ENCODE peak calls at places on chromosomes 5 and 9, in six cellular contexts. Y is psoas muscle; W is GM23338; F is Peyer's patch; A is CD8-positive, alpha-beta T cell; H is PC-3. L is an unnamed sample. For H3K4me1, the result is how much of the 10 kb centered on the place peaks cover.

GRCh38 chr5:139903805-139904565 is 108.4 kb downstream of the PSD2 start:
- DNase-seq in W (peak), A (no peak), H (no peak), F (no peak), Y (peak), L (peak)

GRCh38 chr5:171484460-171484899 is 65.0 kb downstream of the FGF18 start:
- DNase-seq in Y (peak), W (peak), F (no peak), A (peak), H (peak), L (no peak)

GRCh38 chr5:127216906-127217675 is 73.5 kb upstream of the MEGF10 start:
- DNase-seq in W (peak), F (no peak), A (no peak), Y (no peak), H (no peak), L (no peak)

GRCh38 chr5:157520911-157521703 is 54.5 kb downstream of the ADAM19 start:
- DNase-seq in A (no peak), F (no peak), W (peak), H (no peak), Y (no peak), L (no peak)

GRCh38 chr9:70192707-70193106 is 66.1 kb upstream of the SMC5 start:
- DNase-seq in H (peak), F (no peak), Y (no peak), A (no peak), W (no peak), L (no peak)

GRCh38 chr9:16828335-16829281 is 41.9 kb downstream of the BNC2 start:
- DNase-seq in F (peak), A (no peak), Y (peak), W (peak), H (peak), L (no peak)

GRCh38 chr5:139383275-139383992 is at the start of gene SLC23A1:
- DNase-seq in F (peak), W (no peak), Y (no peak), A (no peak), H (no peak), L (no peak)

GRCh38 chr9:32380944-32381343 is 3.5 kb upstream of the ACO1 start:
- DNase-seq in A (no peak), W (no peak), Y (no peak), F (no peak), H (no peak), L (no peak)

GRCh38 chr5:171975262-171975876 is 31.1 kb downstream of the FBXW11 start:
- DNase-seq in H (no peak), W (peak), A (no peak), F (no peak), Y (no peak), L (no peak)

GRCh38 chr9:107020040-107020530 is 157.1 kb downstream of the ZNF462 start:
- DNase-seq in F (no peak), H (peak), A (no peak), W (peak), Y (no peak), L (no peak)

GRCh38 chr9:71628247-71628646 is 140.1 kb downstream of the CEMIP2 start:
- DNase-seq in H (peak), F (no peak), A (no peak), Y (no peak), W (peak), L (no peak)

GRCh38 chr5:66881475-66882161 is 285.4 kb downstream of the MAST4 start:
- DNase-seq in Y (no peak), H (peak), F (no peak), A (no peak), W (no peak), L (no peak)

GRCh38 chr5:139635606-139636206 is 12.4 kb upstream of the CXXC5 start:
- DNase-seq in W (peak), A (no peak), F (no peak), H (peak), Y (peak), L (peak)

GRCh38 chr9:127838375-127839078 is 15.9 kb downstream of the ENG start:
- DNase-seq in A (no peak), H (peak), F (no peak), W (no peak), Y (peak), L (peak)

GRCh38 chr5:6175172-6175855 is 203.0 kb downstream of the MED10 start:
- DNase-seq in F (no peak), H (peak), W (no peak), A (no peak), Y (no peak), L (no peak)

GRCh38 chr5:81800797-81801196 is 49.9 kb upstream of the SSBP2 start:
- DNase-seq in F (no peak), W (no peak), A (no peak), Y (no peak), H (peak), L (no peak)

GRCh38 chr5:77177576-77177975 is 32.9 kb upstream of the PDE8B start:
- DNase-seq in W (no peak), F (no peak), H (peak), A (no peak), Y (no peak), L (no peak)

GRCh38 chr9:136808075-136808780 is 480 bp downstream of the RABL6 start:
- DNase-seq in F (no peak), A (no peak), Y (no peak), H (no peak), W (no peak), L (peak)

GRCh38 chr5:177557041-177557647 is 2.8 kb upstream of the FAM193B start:
- DNase-seq in A (no peak), H (no peak), Y (no peak), W (peak), F (no peak), L (no peak)

GRCh38 chr9:25939116-25939515 is 260.9 kb upstream of the TUSC1 start:
- DNase-seq in W (no peak), H (no peak), F (no peak), Y (no peak), A (no peak), L (no peak)

GRCh38 chr9:98074119-98074990 is 17.8 kb downstream of the NANS start:
- DNase-seq in W (peak), A (peak), Y (peak), H (peak), F (peak), L (no peak)

GRCh38 chr5:96816430-96816939 is 8.7 kb upstream of the ERAP1 start:
- DNase-seq in Y (no peak), W (peak), A (peak), F (no peak), H (no peak), L (no peak)

GRCh38 chr9:88258587-88258986 is 120.3 kb upstream of the SPATA31C2 start:
- DNase-seq in F (no peak), A (no peak), W (no peak), Y (peak), H (peak), L (peak)

GRCh38 chr9:4038182-4038723 is 261.6 kb downstream of the GLIS3 start:
- DNase-seq in F (no peak), A (no peak), H (peak), W (no peak), Y (no peak), L (no peak)

GRCh38 chr5:174837919-174838902 is 113.8 kb downstream of the MSX2 start:
- DNase-seq in H (peak), A (no peak), Y (peak), W (peak), F (no peak), L (no peak)

GRCh38 chr5:168176941-168177340 is 114.5 kb upstream of the WWC1 start:
- DNase-seq in W (no peak), H (no peak), F (no peak), Y (no peak), A (no peak), L (no peak)

GRCh38 chr5:23139338-23140171 is 286.4 kb upstream of the CDH12 start:
- DNase-seq in A (no peak), W (peak), Y (no peak), H (peak), F (no peak), L (no peak)

DNA sequence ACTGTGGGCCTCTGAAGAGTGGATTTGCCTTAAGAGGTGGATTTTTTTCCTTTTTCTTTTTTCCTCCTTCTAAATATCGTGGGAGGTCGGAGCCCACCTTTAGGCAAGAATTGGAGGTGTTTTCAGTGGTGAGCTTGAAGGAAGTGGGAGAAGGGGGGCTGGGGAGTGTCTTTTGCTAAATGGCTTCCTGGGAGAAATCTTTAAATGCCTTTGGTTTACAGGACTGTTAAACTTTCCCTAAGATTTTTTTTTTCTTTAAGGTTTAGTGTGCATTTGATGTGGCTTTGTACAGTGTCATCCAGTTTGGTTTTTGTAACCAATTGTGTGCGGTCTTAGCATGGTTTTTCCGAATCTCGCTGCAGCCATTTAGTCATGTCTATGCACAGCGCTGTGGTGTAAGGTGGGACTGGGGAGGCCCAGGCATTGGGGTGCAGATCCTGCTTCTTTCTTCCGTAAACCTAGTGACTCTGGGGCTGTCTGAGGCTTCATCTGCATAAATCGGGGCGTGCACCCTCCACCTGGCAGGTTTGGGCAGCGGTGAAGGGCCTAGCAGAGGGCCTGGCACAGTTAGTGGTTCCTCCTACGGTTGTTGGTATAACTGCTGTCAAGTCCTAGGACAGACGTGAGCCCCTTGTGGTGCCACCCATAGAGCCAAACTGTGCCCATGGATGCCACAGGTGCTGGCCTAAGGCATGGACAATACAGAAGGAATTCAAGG is 1.3 kb downstream of the PRRC2B start:
- DNase-seq in W (peak), F (peak), H (peak), A (peak), Y (no peak), L (peak)
- H3K4me1 ChIP-seq in W (half or more), F (under half), H (under half), A (half or more), Y (half or more), L (half or more)

GRCh38 chr5:50969207-50970145 is 303.0 kb downstream of the PARP8 start:
- DNase-seq in H (no peak), W (peak), Y (no peak), A (no peak), F (no peak), L (no peak)
- H3K4me3 ChIP-seq in H (no peak), W (peak), Y (peak), A (no peak), F (no peak), L (peak)

GRCh38 chr5:1330847-1331831 is 13.8 kb downstream of the CLPTM1L start:
- DNase-seq in Y (no peak), F (peak), W (no peak), H (no peak), A (no peak), L (no peak)

GRCh38 chr5:1330146-1330846 is 14.6 kb downstream of the CLPTM1L start:
- DNase-seq in Y (no peak), H (no peak), F (peak), W (no peak), A (no peak), L (no peak)

GRCh38 chr5:1332461-1333001 is 12.4 kb downstream of the CLPTM1L start:
- DNase-seq in W (no peak), A (no peak), H (no peak), Y (no peak), F (peak), L (no peak)

GRCh38 chr5:1333986-1334385 is 10.9 kb downstream of the CLPTM1L start:
- DNase-seq in Y (no peak), W (no peak), H (no peak), A (no peak), F (peak), L (peak)

DNA sequence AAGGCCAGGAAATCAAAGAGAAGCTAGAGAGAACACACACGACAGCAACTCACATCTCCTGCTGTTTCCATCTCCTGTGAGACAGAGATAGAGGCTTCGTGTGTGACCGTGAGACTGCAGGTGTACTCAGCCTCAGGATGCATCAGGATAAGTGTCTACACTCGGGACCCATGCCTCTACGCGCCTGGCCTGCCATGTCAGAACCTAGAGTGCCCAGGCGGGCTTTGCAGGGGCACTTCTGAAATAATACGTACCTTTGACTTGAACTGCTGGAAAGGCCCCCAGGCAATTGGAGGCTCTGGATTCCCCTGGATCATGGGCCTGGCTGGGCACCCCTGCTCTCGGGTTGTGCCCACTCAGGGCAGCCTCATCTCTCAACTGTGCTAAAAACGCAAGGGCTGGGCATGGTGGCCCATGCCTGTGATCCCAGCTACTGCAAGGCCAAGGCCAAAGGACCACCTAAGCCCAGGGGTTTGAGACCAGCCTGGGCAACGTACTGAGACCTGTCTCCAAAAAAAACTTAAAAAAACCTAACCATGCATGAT is 13.0 kb downstream of the CLPTM1L start:
- DNase-seq in W (no peak), Y (no peak), H (no peak), F (peak), A (no peak), L (no peak)
- TF ChIP-seq CTCF in W (no peak), Y (no peak), H (no peak), F (no peak), A (no peak), L (no peak)

DNA sequence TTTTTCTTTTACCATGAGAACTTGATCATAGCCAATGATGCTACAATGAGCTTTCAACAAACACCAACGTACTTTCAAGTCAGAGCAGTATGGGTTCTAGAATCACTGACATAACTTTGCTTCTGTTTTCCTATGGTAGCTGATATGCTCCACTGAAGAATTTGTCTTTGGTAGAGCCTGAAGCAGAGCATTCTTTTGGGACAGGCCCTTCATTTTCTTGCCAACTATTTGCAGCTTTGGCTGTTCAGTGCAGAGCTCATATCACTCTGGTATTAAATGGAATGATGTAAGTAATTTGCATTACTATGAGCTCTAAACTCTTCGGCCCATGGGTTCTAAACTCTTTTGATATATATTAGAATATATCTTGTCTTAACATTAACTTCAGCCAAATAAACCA is 51.8 kb upstream of the APC start:
- DNase-seq in A (no peak), W (no peak), H (no peak), Y (no peak), F (no peak), L (no peak)
- H3K4me1 ChIP-seq in A (under half), W (under half), H (under half), Y (under half), F (under half), L (under half)

GRCh38 chr5:154850255-154851062 is at the start of gene FAXDC2:
- DNase-seq in Y (peak), A (no peak), W (peak), F (peak), H (no peak), L (peak)
- H3K4me3 ChIP-seq in Y (peak), A (no peak), W (peak), F (peak), H (no peak), L (peak)

GRCh38 chr5:53482717-53483638 is 2.5 kb downstream of the FST start:
- DNase-seq in Y (peak), F (peak), H (no peak), A (no peak), W (peak), L (peak)
- TF ChIP-seq CTCF in Y (no peak), F (no peak), H (peak), A (no peak), W (peak), L (peak)

GRCh38 chr5:159906957-159907356 is 9.3 kb upstream of the ADRA1B start:
- DNase-seq in F (no peak), H (peak), W (no peak), Y (no peak), A (no peak), L (no peak)

GRCh38 chr5:159903134-159903533 is 13.1 kb upstream of the ADRA1B start:
- DNase-seq in Y (no peak), F (no peak), H (no peak), W (no peak), A (no peak), L (no peak)

GRCh38 chr5:159906463-159906862 is 9.8 kb upstream of the ADRA1B start:
- DNase-seq in F (no peak), W (no peak), A (no peak), Y (no peak), H (no peak), L (no peak)

GRCh38 chr5:159905496-159905895 is 10.8 kb upstream of the ADRA1B start:
- DNase-seq in H (peak), F (no peak), A (no peak), W (no peak), Y (no peak), L (no peak)

GRCh38 chr5:159904874-159905273 is 11.4 kb upstream of the ADRA1B start:
- DNase-seq in H (no peak), Y (no peak), W (no peak), A (no peak), F (no peak), L (no peak)
- H3K4me1 ChIP-seq in H (half or more), Y (under half), W (under half), A (under half), F (under half), L (under half)

GRCh38 chr5:135584918-135585317 is 6.1 kb upstream of the CXCL14 start:
- DNase-seq in F (no peak), W (no peak), H (no peak), Y (no peak), A (no peak), L (no peak)
- H3K4me3 ChIP-seq in F (no peak), W (no peak), H (no peak), Y (no peak), A (no peak), L (no peak)